ENCODE peak calls at places on chromosomes 1 and 21, in eight cellular contexts. One of them, this sample, is unnamed.

GRCh38 chr21:30349572-30349971 is 1.2 kb upstream of the KRTAP23-1 start:
- DNase-seq in HCT116: no peak
- DNase-seq in H7: no peak
- DNase-seq in CD8-positive, alpha-beta T cell: no peak
- DNase-seq in tibial nerve: no peak
- DNase-seq in fibroblast of lung: no peak
- DNase-seq in OCI-LY7: no peak
- DNase-seq in heart right ventricle: no peak
- DNase-seq in this sample: no peak

GRCh38 chr1:31723828-31724359 is 20.1 kb upstream of the COL16A1 start:
- DNase-seq in HCT116: no peak
- DNase-seq in H7: peak; percentile 92
- DNase-seq in CD8-positive, alpha-beta T cell: peak; percentile 49
- DNase-seq in tibial nerve: peak; percentile 62
- DNase-seq in fibroblast of lung: peak; percentile 67
- DNase-seq in OCI-LY7: peak; percentile 69
- DNase-seq in heart right ventricle: peak; percentile 70
- DNase-seq in this sample: peak; percentile 80

GRCh38 chr1:3671371-3672180 is 19.3 kb downstream of the TP73 start:
- DNase-seq in HCT116: no peak
- DNase-seq in H7: no peak
- DNase-seq in CD8-positive, alpha-beta T cell: no peak
- DNase-seq in tibial nerve: no peak
- DNase-seq in fibroblast of lung: no peak
- DNase-seq in OCI-LY7: no peak
- DNase-seq in heart right ventricle: no peak
- DNase-seq in this sample: peak; percentile 21

GRCh38 chr1:12163210-12163609 is 3.6 kb upstream of the TNFRSF1B start:
- DNase-seq in HCT116: no peak
- DNase-seq in H7: no peak
- DNase-seq in CD8-positive, alpha-beta T cell: no peak
- DNase-seq in tibial nerve: no peak
- DNase-seq in fibroblast of lung: no peak
- DNase-seq in OCI-LY7: no peak
- DNase-seq in heart right ventricle: no peak
- DNase-seq in this sample: no peak

GRCh38 chr1:205232122-205232820 is 4.5 kb downstream of the TMCC2 start:
- DNase-seq in HCT116: no peak
- DNase-seq in H7: peak; percentile 19
- DNase-seq in CD8-positive, alpha-beta T cell: no peak
- DNase-seq in tibial nerve: no peak
- DNase-seq in fibroblast of lung: no peak
- DNase-seq in OCI-LY7: no peak
- DNase-seq in heart right ventricle: no peak
- DNase-seq in this sample: no peak

GRCh38 chr1:156487862-156488261 is 12.7 kb downstream of the MEF2D start:
- DNase-seq in HCT116: no peak
- DNase-seq in H7: no peak
- DNase-seq in CD8-positive, alpha-beta T cell: peak; percentile 35
- DNase-seq in tibial nerve: no peak
- DNase-seq in fibroblast of lung: no peak
- DNase-seq in OCI-LY7: no peak
- DNase-seq in heart right ventricle: no peak
- DNase-seq in this sample: no peak

GRCh38 chr1:88061106-88061829 is 622.8 kb upstream of the PKN2 start:
- DNase-seq in HCT116: peak; percentile 61
- DNase-seq in H7: peak; percentile 51
- DNase-seq in CD8-positive, alpha-beta T cell: no peak
- DNase-seq in tibial nerve: peak; percentile 70
- DNase-seq in fibroblast of lung: peak; percentile 79
- DNase-seq in OCI-LY7: peak; percentile 19
- DNase-seq in heart right ventricle: no peak
- DNase-seq in this sample: peak; percentile 54

GRCh38 chr1:32208891-32209309 is at the start of gene DCDC2B:
- DNase-seq in HCT116: no peak
- DNase-seq in H7: no peak
- DNase-seq in CD8-positive, alpha-beta T cell: no peak
- DNase-seq in tibial nerve: no peak
- DNase-seq in fibroblast of lung: peak; percentile 55
- DNase-seq in OCI-LY7: no peak
- DNase-seq in heart right ventricle: peak; percentile 29
- DNase-seq in this sample: peak; percentile 60

GRCh38 chr1:243253211-243253926 is 1.7 kb downstream of the CEP170 start:
- DNase-seq in HCT116: no peak
- DNase-seq in H7: no peak
- DNase-seq in CD8-positive, alpha-beta T cell: no peak
- DNase-seq in tibial nerve: no peak
- DNase-seq in fibroblast of lung: no peak
- DNase-seq in OCI-LY7: peak; percentile 19
- DNase-seq in heart right ventricle: no peak
- DNase-seq in this sample: no peak

GRCh38 chr1:67214420-67215174 is 48.3 kb downstream of the IL23R start:
- DNase-seq in HCT116: peak; percentile 19
- DNase-seq in H7: no peak
- DNase-seq in CD8-positive, alpha-beta T cell: peak; percentile 52
- DNase-seq in tibial nerve: peak; percentile 52
- DNase-seq in fibroblast of lung: peak; percentile 31
- DNase-seq in OCI-LY7: peak; percentile 54
- DNase-seq in heart right ventricle: no peak
- DNase-seq in this sample: no peak

GRCh38 chr1:195202271-195202670 is 1406.0 kb downstream of the KCNT2 start:
- DNase-seq in HCT116: no peak
- DNase-seq in H7: no peak
- DNase-seq in CD8-positive, alpha-beta T cell: no peak
- DNase-seq in tibial nerve: no peak
- DNase-seq in fibroblast of lung: peak; percentile 94
- DNase-seq in OCI-LY7: no peak
- DNase-seq in heart right ventricle: no peak
- DNase-seq in this sample: no peak

GRCh38 chr1:42951588-42951987 is 7.1 kb downstream of the SLC2A1 start:
- DNase-seq in HCT116: no peak
- DNase-seq in H7: no peak
- DNase-seq in CD8-positive, alpha-beta T cell: no peak
- DNase-seq in tibial nerve: no peak
- DNase-seq in fibroblast of lung: no peak
- DNase-seq in OCI-LY7: no peak
- DNase-seq in heart right ventricle: no peak
- DNase-seq in this sample: no peak
- H3K4me3 ChIP-seq in HCT116: no peak overlapping the region
- H3K4me3 ChIP-seq in H7: no peak overlapping the region
- H3K4me3 ChIP-seq in CD8-positive, alpha-beta T cell: no peak overlapping the region
- H3K4me3 ChIP-seq in tibial nerve: peak overlapping the region; percentile 9
- H3K4me3 ChIP-seq in fibroblast of lung: no peak overlapping the region
- H3K4me3 ChIP-seq in OCI-LY7: peak overlapping the region; percentile 64
- H3K4me3 ChIP-seq in heart right ventricle: no peak overlapping the region
- H3K4me3 ChIP-seq in this sample: no peak overlapping the region

DNA sequence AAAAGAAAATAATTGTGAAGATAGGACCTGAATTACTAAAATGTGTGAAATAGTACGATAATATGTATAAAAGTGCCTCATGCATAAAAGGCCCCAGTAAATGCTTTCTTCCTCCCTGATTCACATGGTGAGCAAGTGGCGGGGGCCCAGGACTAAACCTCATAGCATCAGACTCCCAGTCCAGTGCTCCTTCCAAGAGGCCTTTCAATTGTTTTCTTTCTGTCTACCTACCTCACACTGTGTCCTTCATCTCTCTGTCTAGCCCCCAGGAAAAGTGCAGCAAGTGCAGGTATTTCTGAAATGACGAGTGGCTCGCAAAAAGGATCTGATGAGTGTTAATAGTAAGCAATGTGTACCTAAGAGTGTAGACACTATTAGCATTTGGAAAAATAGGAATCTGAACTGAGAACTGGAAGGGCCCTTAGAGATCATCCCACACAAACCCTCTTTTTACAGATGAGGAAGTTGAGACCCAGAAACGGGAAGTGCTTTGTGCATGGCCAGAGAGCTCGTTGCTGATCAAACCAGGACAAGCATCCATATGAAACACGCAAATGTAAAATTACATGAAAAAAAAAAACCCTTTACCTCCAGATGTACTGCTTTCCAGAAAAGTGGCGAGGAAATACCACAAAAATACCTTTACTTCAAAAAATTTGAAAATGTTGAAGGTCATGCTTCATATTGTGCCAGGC is 118.2 kb upstream of the HOOK1 start:
- DNase-seq in HCT116: no peak
- DNase-seq in H7: no peak
- DNase-seq in CD8-positive, alpha-beta T cell: no peak
- DNase-seq in tibial nerve: no peak
- DNase-seq in fibroblast of lung: no peak
- DNase-seq in OCI-LY7: peak; percentile 9
- DNase-seq in heart right ventricle: no peak
- DNase-seq in this sample: no peak
- H3K4me3 ChIP-seq in HCT116: no peak overlapping the region
- H3K4me3 ChIP-seq in H7: no peak overlapping the region
- H3K4me3 ChIP-seq in CD8-positive, alpha-beta T cell: peak overlapping the region; percentile 18
- H3K4me3 ChIP-seq in tibial nerve: peak overlapping the region; percentile 16
- H3K4me3 ChIP-seq in fibroblast of lung: no peak overlapping the region
- H3K4me3 ChIP-seq in OCI-LY7: no peak overlapping the region
- H3K4me3 ChIP-seq in heart right ventricle: no peak overlapping the region
- H3K4me3 ChIP-seq in this sample: no peak overlapping the region

GRCh38 chr1:233905416-233906051 is 1.1 kb downstream of the SLC35F3 start:
- DNase-seq in HCT116: no peak
- DNase-seq in H7: peak; percentile 43
- DNase-seq in CD8-positive, alpha-beta T cell: no peak
- DNase-seq in tibial nerve: no peak
- DNase-seq in fibroblast of lung: no peak
- DNase-seq in OCI-LY7: no peak
- DNase-seq in heart right ventricle: no peak
- DNase-seq in this sample: peak; percentile 15

GRCh38 chr1:233904979-233905415 is 521 bp downstream of the SLC35F3 start:
- DNase-seq in HCT116: no peak
- DNase-seq in H7: peak; percentile 79
- DNase-seq in CD8-positive, alpha-beta T cell: no peak
- DNase-seq in tibial nerve: no peak
- DNase-seq in fibroblast of lung: no peak
- DNase-seq in OCI-LY7: no peak
- DNase-seq in heart right ventricle: peak; percentile 6
- DNase-seq in this sample: no peak

GRCh38 chr1:233908092-233908491 is 3.6 kb downstream of the SLC35F3 start:
- DNase-seq in HCT116: no peak
- DNase-seq in H7: no peak
- DNase-seq in CD8-positive, alpha-beta T cell: no peak
- DNase-seq in tibial nerve: no peak
- DNase-seq in fibroblast of lung: no peak
- DNase-seq in OCI-LY7: no peak
- DNase-seq in heart right ventricle: no peak
- DNase-seq in this sample: no peak

GRCh38 chr1:233909195-233909594 is 4.7 kb downstream of the SLC35F3 start:
- DNase-seq in HCT116: peak; percentile 96
- DNase-seq in H7: no peak
- DNase-seq in CD8-positive, alpha-beta T cell: no peak
- DNase-seq in tibial nerve: no peak
- DNase-seq in fibroblast of lung: no peak
- DNase-seq in OCI-LY7: no peak
- DNase-seq in heart right ventricle: no peak
- DNase-seq in this sample: no peak

DNA sequence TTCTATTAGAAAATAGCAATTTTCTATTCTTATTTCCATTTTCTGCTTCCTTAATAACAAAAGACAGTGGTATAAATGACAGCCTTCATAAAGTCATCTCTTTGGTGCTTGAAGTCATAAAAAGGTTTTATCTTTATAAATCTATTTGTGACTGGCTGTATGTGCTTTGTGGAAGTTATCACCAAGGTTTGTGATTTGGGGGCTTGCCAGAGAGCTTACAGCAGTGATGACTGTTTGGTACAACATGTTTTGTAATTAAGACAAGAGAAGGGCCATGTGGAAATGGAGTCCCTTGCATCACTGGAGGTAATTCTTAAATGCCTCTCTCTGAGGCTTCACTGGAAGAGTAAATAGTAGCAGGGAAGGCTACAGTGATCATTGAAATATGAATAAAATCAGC is 2.7 kb downstream of the SLC35F3 start:
- DNase-seq in HCT116: no peak
- DNase-seq in H7: no peak
- DNase-seq in CD8-positive, alpha-beta T cell: no peak
- DNase-seq in tibial nerve: no peak
- DNase-seq in fibroblast of lung: no peak
- DNase-seq in OCI-LY7: no peak
- DNase-seq in heart right ventricle: no peak
- DNase-seq in this sample: no peak
- H3K4me3 ChIP-seq in HCT116: no peak overlapping the region
- H3K4me3 ChIP-seq in H7: no peak overlapping the region
- H3K4me3 ChIP-seq in CD8-positive, alpha-beta T cell: no peak overlapping the region
- H3K4me3 ChIP-seq in tibial nerve: no peak overlapping the region
- H3K4me3 ChIP-seq in fibroblast of lung: no peak overlapping the region
- H3K4me3 ChIP-seq in OCI-LY7: no peak overlapping the region
- H3K4me3 ChIP-seq in heart right ventricle: no peak overlapping the region
- H3K4me3 ChIP-seq in this sample: no peak overlapping the region

GRCh38 chr1:26438041-26438440 is 5.9 kb downstream of the DHDDS start:
- DNase-seq in HCT116: no peak
- DNase-seq in H7: no peak
- DNase-seq in CD8-positive, alpha-beta T cell: no peak
- DNase-seq in tibial nerve: no peak
- DNase-seq in fibroblast of lung: no peak
- DNase-seq in OCI-LY7: no peak
- DNase-seq in heart right ventricle: no peak
- DNase-seq in this sample: no peak

GRCh38 chr1:26429741-26430140 is 2.4 kb upstream of the DHDDS start:
- DNase-seq in HCT116: no peak
- DNase-seq in H7: peak; percentile 59
- DNase-seq in CD8-positive, alpha-beta T cell: no peak
- DNase-seq in tibial nerve: no peak
- DNase-seq in fibroblast of lung: no peak
- DNase-seq in OCI-LY7: no peak
- DNase-seq in heart right ventricle: no peak
- DNase-seq in this sample: no peak

GRCh38 chr1:26431979-26432695 is at the start of gene DHDDS:
- DNase-seq in HCT116: peak; percentile 93
- DNase-seq in H7: peak; percentile 98
- DNase-seq in CD8-positive, alpha-beta T cell: peak; percentile 98
- DNase-seq in tibial nerve: peak; percentile 97
- DNase-seq in fibroblast of lung: peak; percentile 98
- DNase-seq in OCI-LY7: peak; percentile 98
- DNase-seq in heart right ventricle: peak; percentile 99
- DNase-seq in this sample: peak; percentile 99

GRCh38 chr1:26432793-26433192 is 672 bp downstream of the DHDDS start:
- DNase-seq in HCT116: no peak
- DNase-seq in H7: no peak
- DNase-seq in CD8-positive, alpha-beta T cell: no peak
- DNase-seq in tibial nerve: no peak
- DNase-seq in fibroblast of lung: no peak
- DNase-seq in OCI-LY7: no peak
- DNase-seq in heart right ventricle: no peak
- DNase-seq in this sample: no peak

DNA sequence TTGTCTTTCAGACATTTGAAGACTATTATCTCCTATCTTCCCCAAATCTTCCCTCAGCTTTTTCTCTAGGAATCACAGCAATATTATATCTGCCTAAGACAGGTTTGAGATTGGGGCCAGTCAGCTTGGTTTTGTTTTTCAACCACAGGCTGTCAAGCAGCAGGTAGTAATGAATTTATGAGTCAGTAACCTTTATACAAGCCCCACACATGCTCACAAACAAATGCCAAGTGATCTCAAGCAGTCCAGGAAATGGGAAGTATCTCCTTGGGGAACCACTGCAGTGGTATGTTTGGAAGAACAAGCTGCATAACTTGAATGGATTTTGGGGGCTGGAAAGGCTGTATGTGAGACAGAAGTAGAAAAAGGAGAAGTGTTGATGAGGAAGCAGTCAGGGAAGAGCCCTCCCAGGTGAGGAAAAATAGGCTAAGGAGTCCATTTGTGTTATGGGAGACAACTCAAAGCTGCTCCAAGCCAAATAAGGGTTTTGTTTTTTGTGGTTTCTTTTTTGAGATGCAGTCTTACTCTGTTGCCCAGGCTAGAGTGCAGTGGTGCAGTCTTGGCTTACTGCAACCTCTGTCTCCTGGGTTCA is 2.1 kb downstream of the DHDDS start:
- DNase-seq in HCT116: no peak
- DNase-seq in H7: no peak
- DNase-seq in CD8-positive, alpha-beta T cell: no peak
- DNase-seq in tibial nerve: no peak
- DNase-seq in fibroblast of lung: no peak
- DNase-seq in OCI-LY7: no peak
- DNase-seq in heart right ventricle: no peak
- DNase-seq in this sample: no peak
- H3K4me3 ChIP-seq in HCT116: no peak overlapping the region
- H3K4me3 ChIP-seq in H7: no peak overlapping the region
- H3K4me3 ChIP-seq in CD8-positive, alpha-beta T cell: no peak overlapping the region
- H3K4me3 ChIP-seq in tibial nerve: no peak overlapping the region
- H3K4me3 ChIP-seq in fibroblast of lung: no peak overlapping the region
- H3K4me3 ChIP-seq in OCI-LY7: no peak overlapping the region
- H3K4me3 ChIP-seq in heart right ventricle: no peak overlapping the region
- H3K4me3 ChIP-seq in this sample: no peak overlapping the region